ENCODE peak calls at places on chromosomes 6 and 20, in five cellular contexts. One of them, this sample, is unnamed.

GRCh38 chr6:119587537-119587936 is 238.0 kb upstream of the MAN1A1 start:
- DNase-seq in heart right ventricle: no peak
- DNase-seq in astrocyte of the cerebellum: no peak
- DNase-seq in breast epithelium: no peak
- DNase-seq in CD4-positive, CD25-positive, alpha-beta regulatory T cell: no peak
- DNase-seq in this sample: no peak

GRCh38 chr6:5095236-5095635 is 10.1 kb downstream of the PPP1R3G start:
- DNase-seq in heart right ventricle: no peak
- DNase-seq in astrocyte of the cerebellum: no peak
- DNase-seq in breast epithelium: no peak
- DNase-seq in CD4-positive, CD25-positive, alpha-beta regulatory T cell: no peak
- DNase-seq in this sample: no peak

GRCh38 chr6:105493776-105494175 is 90.9 kb upstream of the PREP start:
- DNase-seq in heart right ventricle: no peak
- DNase-seq in astrocyte of the cerebellum: no peak
- DNase-seq in breast epithelium: no peak
- DNase-seq in CD4-positive, CD25-positive, alpha-beta regulatory T cell: no peak
- DNase-seq in this sample: no peak

GRCh38 chr6:127749095-127749494 is 151.8 kb downstream of the THEMIS start:
- DNase-seq in heart right ventricle: no peak
- DNase-seq in astrocyte of the cerebellum: no peak
- DNase-seq in breast epithelium: no peak
- DNase-seq in CD4-positive, CD25-positive, alpha-beta regulatory T cell: no peak
- DNase-seq in this sample: no peak

GRCh38 chr6:16759646-16760535 is 1.4 kb downstream of the ATXN1 start:
- DNase-seq in heart right ventricle: peak; percentile 93
- DNase-seq in astrocyte of the cerebellum: no peak
- DNase-seq in breast epithelium: peak; percentile 89
- DNase-seq in CD4-positive, CD25-positive, alpha-beta regulatory T cell: peak; percentile 71
- DNase-seq in this sample: no peak

GRCh38 chr6:166097914-166098522 is 69.6 kb downstream of the TBXT start:
- DNase-seq in heart right ventricle: peak; percentile 69
- DNase-seq in astrocyte of the cerebellum: peak; percentile 73
- DNase-seq in breast epithelium: no peak
- DNase-seq in CD4-positive, CD25-positive, alpha-beta regulatory T cell: peak; percentile 15
- DNase-seq in this sample: peak; percentile 10

GRCh38 chr6:52183131-52183530 is 3.0 kb upstream of the IL17A start:
- DNase-seq in heart right ventricle: no peak
- DNase-seq in astrocyte of the cerebellum: no peak
- DNase-seq in breast epithelium: no peak
- DNase-seq in CD4-positive, CD25-positive, alpha-beta regulatory T cell: no peak
- DNase-seq in this sample: no peak

GRCh38 chr6:10720229-10720959 is 2.5 kb upstream of the TMEM14C start:
- DNase-seq in heart right ventricle: peak; percentile 33
- DNase-seq in astrocyte of the cerebellum: no peak
- DNase-seq in breast epithelium: no peak
- DNase-seq in CD4-positive, CD25-positive, alpha-beta regulatory T cell: peak; percentile 72
- DNase-seq in this sample: no peak

GRCh38 chr20:37282558-37282957 is 6.9 kb upstream of the MANBAL start:
- DNase-seq in heart right ventricle: no peak
- DNase-seq in astrocyte of the cerebellum: peak; percentile 47
- DNase-seq in breast epithelium: no peak
- DNase-seq in CD4-positive, CD25-positive, alpha-beta regulatory T cell: no peak
- DNase-seq in this sample: no peak

GRCh38 chr6:17719323-17720041 is 12.8 kb upstream of the NUP153 start:
- DNase-seq in heart right ventricle: no peak
- DNase-seq in astrocyte of the cerebellum: no peak
- DNase-seq in breast epithelium: no peak
- DNase-seq in CD4-positive, CD25-positive, alpha-beta regulatory T cell: no peak
- DNase-seq in this sample: no peak

GRCh38 chr6:33794910-33795615 is 6.1 kb upstream of the LEMD2 start:
- DNase-seq in heart right ventricle: no peak
- DNase-seq in astrocyte of the cerebellum: no peak
- DNase-seq in breast epithelium: no peak
- DNase-seq in CD4-positive, CD25-positive, alpha-beta regulatory T cell: no peak
- DNase-seq in this sample: no peak

GRCh38 chr6:158208226-158208807 is 40.2 kb downstream of the GTF2H5 start:
- DNase-seq in heart right ventricle: no peak
- DNase-seq in astrocyte of the cerebellum: no peak
- DNase-seq in breast epithelium: no peak
- DNase-seq in CD4-positive, CD25-positive, alpha-beta regulatory T cell: no peak
- DNase-seq in this sample: no peak

GRCh38 chr6:89782222-89782621 is 37.4 kb downstream of the MDN1 start:
- DNase-seq in heart right ventricle: no peak
- DNase-seq in astrocyte of the cerebellum: no peak
- DNase-seq in breast epithelium: no peak
- DNase-seq in CD4-positive, CD25-positive, alpha-beta regulatory T cell: no peak
- DNase-seq in this sample: no peak

GRCh38 chr20:40945754-40946451 is 82.7 kb upstream of the TOP1 start:
- DNase-seq in heart right ventricle: peak; percentile 61
- DNase-seq in astrocyte of the cerebellum: peak; percentile 60
- DNase-seq in breast epithelium: peak; percentile 60
- DNase-seq in CD4-positive, CD25-positive, alpha-beta regulatory T cell: no peak
- DNase-seq in this sample: peak; percentile 52

GRCh38 chr6:14747881-14748520 is 497.9 kb upstream of the JARID2 start:
- DNase-seq in heart right ventricle: no peak
- DNase-seq in astrocyte of the cerebellum: no peak
- DNase-seq in breast epithelium: no peak
- DNase-seq in CD4-positive, CD25-positive, alpha-beta regulatory T cell: no peak
- DNase-seq in this sample: no peak

GRCh38 chr6:89400912-89401399 is 11.1 kb downstream of the RRAGD start:
- DNase-seq in heart right ventricle: no peak
- DNase-seq in astrocyte of the cerebellum: no peak
- DNase-seq in breast epithelium: no peak
- DNase-seq in CD4-positive, CD25-positive, alpha-beta regulatory T cell: no peak
- DNase-seq in this sample: no peak

GRCh38 chr20:25738198-25738597 is 41.5 kb upstream of the ZNF337 start:
- DNase-seq in heart right ventricle: no peak
- DNase-seq in astrocyte of the cerebellum: no peak
- DNase-seq in breast epithelium: no peak
- DNase-seq in CD4-positive, CD25-positive, alpha-beta regulatory T cell: no peak
- DNase-seq in this sample: no peak

GRCh38 chr6:37868447-37868825 is 48.9 kb downstream of the ZFAND3 start:
- DNase-seq in heart right ventricle: no peak
- DNase-seq in astrocyte of the cerebellum: peak; percentile 46
- DNase-seq in breast epithelium: no peak
- DNase-seq in CD4-positive, CD25-positive, alpha-beta regulatory T cell: no peak
- DNase-seq in this sample: no peak

GRCh38 chr6:147194652-147195403 is 9.4 kb upstream of the STXBP5 start:
- DNase-seq in heart right ventricle: no peak
- DNase-seq in astrocyte of the cerebellum: no peak
- DNase-seq in breast epithelium: no peak
- DNase-seq in CD4-positive, CD25-positive, alpha-beta regulatory T cell: no peak
- DNase-seq in this sample: no peak

GRCh38 chr6:14676084-14676483 is 558.5 kb downstream of the CD83 start:
- DNase-seq in heart right ventricle: no peak
- DNase-seq in astrocyte of the cerebellum: no peak
- DNase-seq in breast epithelium: no peak
- DNase-seq in CD4-positive, CD25-positive, alpha-beta regulatory T cell: no peak
- DNase-seq in this sample: no peak

GRCh38 chr6:170269151-170269872 is 21.6 kb downstream of the DLL1 start:
- DNase-seq in heart right ventricle: no peak
- DNase-seq in astrocyte of the cerebellum: no peak
- DNase-seq in breast epithelium: no peak
- DNase-seq in CD4-positive, CD25-positive, alpha-beta regulatory T cell: no peak
- DNase-seq in this sample: no peak

GRCh38 chr6:106026748-106027147 is 59.4 kb upstream of the PRDM1 start:
- DNase-seq in heart right ventricle: no peak
- DNase-seq in astrocyte of the cerebellum: no peak
- DNase-seq in breast epithelium: no peak
- DNase-seq in CD4-positive, CD25-positive, alpha-beta regulatory T cell: no peak
- DNase-seq in this sample: peak; percentile 84

GRCh38 chr20:57398231-57398821 is 7.1 kb downstream of the RBM38 start:
- DNase-seq in heart right ventricle: peak; percentile 66
- DNase-seq in astrocyte of the cerebellum: no peak
- DNase-seq in breast epithelium: peak; percentile 70
- DNase-seq in CD4-positive, CD25-positive, alpha-beta regulatory T cell: peak; percentile 94
- DNase-seq in this sample: no peak
- H3K4me3 ChIP-seq in heart right ventricle: peak overlapping the region; percentile 8
- H3K4me3 ChIP-seq in astrocyte of the cerebellum: no peak overlapping the region
- H3K4me3 ChIP-seq in breast epithelium: peak overlapping the region; percentile 52
- H3K4me3 ChIP-seq in CD4-positive, CD25-positive, alpha-beta regulatory T cell: peak overlapping the region; percentile 82
- H3K4me3 ChIP-seq in this sample: no peak overlapping the region

GRCh38 chr6:23601811-23602340 is 524.1 kb upstream of the NRSN1 start:
- DNase-seq in heart right ventricle: no peak
- DNase-seq in astrocyte of the cerebellum: no peak
- DNase-seq in breast epithelium: no peak
- DNase-seq in CD4-positive, CD25-positive, alpha-beta regulatory T cell: no peak
- DNase-seq in this sample: no peak
- H3K4me3 ChIP-seq in heart right ventricle: no peak overlapping the region
- H3K4me3 ChIP-seq in astrocyte of the cerebellum: no peak overlapping the region
- H3K4me3 ChIP-seq in breast epithelium: no peak overlapping the region
- H3K4me3 ChIP-seq in CD4-positive, CD25-positive, alpha-beta regulatory T cell: no peak overlapping the region
- H3K4me3 ChIP-seq in this sample: no peak overlapping the region

DNA sequence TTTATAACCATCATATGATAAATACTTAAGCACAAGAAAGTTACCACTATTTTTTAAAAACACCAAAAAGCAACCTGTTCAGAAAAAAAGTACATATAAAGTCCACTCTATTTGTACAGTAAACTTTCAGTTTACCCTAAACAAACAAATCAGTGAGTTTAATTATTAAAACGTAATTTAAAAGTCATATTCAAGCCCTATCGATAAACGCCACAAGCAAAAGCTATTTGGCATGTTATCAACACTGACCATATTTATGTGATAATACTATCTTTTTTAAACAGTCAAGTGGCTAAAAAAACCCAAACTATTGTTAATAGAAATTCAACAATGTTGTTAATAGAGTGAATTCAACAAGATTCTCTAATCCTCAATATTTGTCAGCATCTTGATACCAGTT is 1.9 kb downstream of the KATNA1 start:
- DNase-seq in heart right ventricle: no peak
- DNase-seq in astrocyte of the cerebellum: no peak
- DNase-seq in breast epithelium: no peak
- DNase-seq in CD4-positive, CD25-positive, alpha-beta regulatory T cell: no peak
- DNase-seq in this sample: no peak
- H3K4me3 ChIP-seq in heart right ventricle: peak overlapping the region; percentile 81
- H3K4me3 ChIP-seq in astrocyte of the cerebellum: peak overlapping the region; percentile 89
- H3K4me3 ChIP-seq in breast epithelium: peak overlapping the region; percentile 91
- H3K4me3 ChIP-seq in CD4-positive, CD25-positive, alpha-beta regulatory T cell: peak overlapping the region; percentile 42
- H3K4me3 ChIP-seq in this sample: peak overlapping the region; percentile 92

DNA sequence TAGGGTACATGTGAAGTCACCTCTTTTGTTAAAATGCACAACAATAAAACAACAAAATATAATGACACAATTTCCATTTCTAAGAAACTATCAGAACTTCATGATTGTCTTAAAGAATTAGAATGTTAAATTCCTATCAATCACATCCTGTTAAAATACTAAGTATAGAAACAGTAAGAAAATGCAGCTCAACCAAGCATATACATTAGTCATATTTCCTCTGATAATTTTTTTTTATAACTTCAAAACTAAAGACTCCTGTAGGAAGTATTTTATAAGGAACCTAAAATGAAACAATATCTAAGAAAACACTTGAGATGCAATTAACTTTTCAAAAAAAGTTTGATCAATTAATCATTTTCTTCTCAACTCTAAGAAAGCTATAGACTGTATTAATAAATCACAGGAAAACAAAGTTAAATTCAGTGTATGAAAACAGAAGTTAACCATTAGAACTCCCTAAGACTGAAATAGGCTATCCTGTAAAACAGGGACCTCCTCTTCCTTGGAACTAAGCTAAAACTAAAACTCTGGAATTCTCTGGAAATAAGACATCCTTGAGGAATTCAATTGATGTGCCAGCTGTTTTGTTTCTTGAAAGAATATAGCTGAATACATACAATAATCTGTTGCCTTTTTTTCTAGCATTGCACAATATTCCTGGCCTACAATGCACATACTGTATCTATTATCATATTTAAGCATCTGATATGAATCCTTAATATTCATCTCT is 19.8 kb downstream of the FKBP5 start:
- DNase-seq in heart right ventricle: no peak
- DNase-seq in astrocyte of the cerebellum: no peak
- DNase-seq in breast epithelium: no peak
- DNase-seq in CD4-positive, CD25-positive, alpha-beta regulatory T cell: no peak
- DNase-seq in this sample: peak; percentile 67
- H3K4me3 ChIP-seq in heart right ventricle: peak overlapping the region; percentile 28
- H3K4me3 ChIP-seq in astrocyte of the cerebellum: no peak overlapping the region
- H3K4me3 ChIP-seq in breast epithelium: no peak overlapping the region
- H3K4me3 ChIP-seq in CD4-positive, CD25-positive, alpha-beta regulatory T cell: peak overlapping the region; percentile 80
- H3K4me3 ChIP-seq in this sample: peak overlapping the region; percentile 65

GRCh38 chr20:1121439-1121838 is 3.0 kb downstream of the PSMF1 start:
- DNase-seq in heart right ventricle: no peak
- DNase-seq in astrocyte of the cerebellum: no peak
- DNase-seq in breast epithelium: no peak
- DNase-seq in CD4-positive, CD25-positive, alpha-beta regulatory T cell: no peak
- DNase-seq in this sample: no peak
- H3K4me3 ChIP-seq in heart right ventricle: peak overlapping the region; percentile 7
- H3K4me3 ChIP-seq in astrocyte of the cerebellum: no peak overlapping the region
- H3K4me3 ChIP-seq in breast epithelium: no peak overlapping the region
- H3K4me3 ChIP-seq in CD4-positive, CD25-positive, alpha-beta regulatory T cell: peak overlapping the region; percentile 92
- H3K4me3 ChIP-seq in this sample: no peak overlapping the region

GRCh38 chr6:2305951-2306350 is 60.5 kb upstream of the GMDS start:
- DNase-seq in heart right ventricle: no peak
- DNase-seq in astrocyte of the cerebellum: no peak
- DNase-seq in breast epithelium: no peak
- DNase-seq in CD4-positive, CD25-positive, alpha-beta regulatory T cell: no peak
- DNase-seq in this sample: no peak

GRCh38 chr6:2309138-2309537 is 63.7 kb upstream of the GMDS start:
- DNase-seq in heart right ventricle: no peak
- DNase-seq in astrocyte of the cerebellum: no peak
- DNase-seq in breast epithelium: no peak
- DNase-seq in CD4-positive, CD25-positive, alpha-beta regulatory T cell: no peak
- DNase-seq in this sample: no peak

GRCh38 chr6:2310042-2310441 is 64.6 kb upstream of the GMDS start:
- DNase-seq in heart right ventricle: no peak
- DNase-seq in astrocyte of the cerebellum: no peak
- DNase-seq in breast epithelium: no peak
- DNase-seq in CD4-positive, CD25-positive, alpha-beta regulatory T cell: no peak
- DNase-seq in this sample: no peak

DNA sequence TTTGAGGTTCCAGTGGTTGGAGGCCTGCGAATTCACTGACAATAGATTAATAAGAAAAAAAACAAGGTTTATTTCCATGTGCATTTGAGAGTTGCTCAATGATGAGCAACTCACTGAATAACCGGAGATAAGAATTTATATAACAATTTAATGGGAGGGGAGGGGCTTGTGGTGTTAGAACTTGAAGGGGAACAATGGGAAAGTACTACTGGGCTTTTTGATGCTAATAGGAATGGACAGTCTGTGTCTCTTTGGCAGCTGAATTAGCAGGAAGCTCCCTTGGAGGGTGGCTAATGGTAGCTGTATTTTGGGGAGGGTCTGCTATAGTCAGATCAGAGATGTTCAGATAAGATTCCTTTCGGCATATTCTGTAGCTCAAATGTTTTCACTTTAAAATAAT is 62.4 kb upstream of the GMDS start:
- DNase-seq in heart right ventricle: no peak
- DNase-seq in astrocyte of the cerebellum: no peak
- DNase-seq in breast epithelium: no peak
- DNase-seq in CD4-positive, CD25-positive, alpha-beta regulatory T cell: no peak
- DNase-seq in this sample: no peak
- H3K4me3 ChIP-seq in heart right ventricle: no peak overlapping the region
- H3K4me3 ChIP-seq in astrocyte of the cerebellum: no peak overlapping the region
- H3K4me3 ChIP-seq in breast epithelium: no peak overlapping the region
- H3K4me3 ChIP-seq in CD4-positive, CD25-positive, alpha-beta regulatory T cell: no peak overlapping the region
- H3K4me3 ChIP-seq in this sample: no peak overlapping the region